ENCODE peak calls at places on chromosomes 1 and 21, in four cellular contexts. V is stomach, P is prostate gland, I is endothelial cell of umbilical vein. A is an unnamed sample.

GRCh38 chr1:17565551-17565971 is 26.1 kb downstream of the ARHGEF10L start:
- DNase-seq in V (no peak), P (no peak), I (no peak), A (no peak)

GRCh38 chr1:59292557-59292956 is 4.3 kb upstream of the FGGY start:
- DNase-seq in V (peak), I (peak), P (no peak), A (no peak)

GRCh38 chr1:6221210-6221784 is 14.5 kb downstream of the ICMT start:
- DNase-seq in V (no peak), P (no peak), I (no peak), A (no peak)

GRCh38 chr1:168819668-168820067 is 90.7 kb upstream of the DPT start:
- DNase-seq in I (no peak), V (no peak), P (no peak), A (no peak)

GRCh38 chr1:186193224-186193623 is 181.8 kb downstream of the TPR start:
- DNase-seq in P (no peak), I (no peak), V (no peak), A (no peak)

GRCh38 chr1:156420209-156421061 is 51.4 kb downstream of the RHBG start:
- DNase-seq in I (no peak), V (no peak), P (no peak), A (peak)

GRCh38 chr1:91596474-91596873 is 95.8 kb downstream of the CDC7 start:
- DNase-seq in V (no peak), I (no peak), P (no peak), A (no peak)

GRCh38 chr1:108803548-108803947 is 53.3 kb downstream of the AKNAD1 start:
- DNase-seq in V (no peak), I (no peak), P (no peak), A (no peak)

GRCh38 chr1:26541816-26542711 is 12.5 kb downstream of the RPS6KA1 start:
- DNase-seq in I (peak), P (peak), V (peak), A (peak)

GRCh38 chr1:53070621-53071020 is 8.6 kb downstream of the PODN start:
- DNase-seq in P (no peak), I (no peak), V (no peak), A (peak)

GRCh38 chr1:214125819-214126218 is 138.0 kb downstream of the PROX1 start:
- DNase-seq in V (no peak), P (no peak), I (no peak), A (no peak)

GRCh38 chr1:156121441-156121840 is 6.9 kb downstream of the LMNA start:
- DNase-seq in I (no peak), P (no peak), V (no peak), A (no peak)

GRCh38 chr21:35190201-35190701 is 141.1 kb upstream of the RUNX1 start:
- DNase-seq in I (no peak), V (no peak), P (no peak), A (no peak)

GRCh38 chr21:36818051-36818450 is 119.1 kb downstream of the SIM2 start:
- DNase-seq in P (no peak), I (no peak), V (no peak), A (no peak)

GRCh38 chr1:55699151-55699695 is 484.1 kb upstream of the USP24 start:
- DNase-seq in P (no peak), I (peak), V (no peak), A (no peak)

GRCh38 chr1:149877211-149877946 is 22.0 kb upstream of the BOLA1 start:
- DNase-seq in V (no peak), P (no peak), I (no peak), A (no peak)

GRCh38 chr1:30738040-30738441 is 14.7 kb upstream of the MATN1 start:
- DNase-seq in P (no peak), V (no peak), I (no peak), A (no peak)

GRCh38 chr1:30738670-30739559 is 15.5 kb upstream of the MATN1 start:
- DNase-seq in V (no peak), P (no peak), I (no peak), A (no peak)

GRCh38 chr1:30739601-30740000 is 16.2 kb upstream of the MATN1 start:
- DNase-seq in I (no peak), P (no peak), V (no peak), A (no peak)

GRCh38 chr1:30735668-30736498 is 12.5 kb upstream of the MATN1 start:
- DNase-seq in P (no peak), V (no peak), I (no peak), A (no peak)

DNA sequence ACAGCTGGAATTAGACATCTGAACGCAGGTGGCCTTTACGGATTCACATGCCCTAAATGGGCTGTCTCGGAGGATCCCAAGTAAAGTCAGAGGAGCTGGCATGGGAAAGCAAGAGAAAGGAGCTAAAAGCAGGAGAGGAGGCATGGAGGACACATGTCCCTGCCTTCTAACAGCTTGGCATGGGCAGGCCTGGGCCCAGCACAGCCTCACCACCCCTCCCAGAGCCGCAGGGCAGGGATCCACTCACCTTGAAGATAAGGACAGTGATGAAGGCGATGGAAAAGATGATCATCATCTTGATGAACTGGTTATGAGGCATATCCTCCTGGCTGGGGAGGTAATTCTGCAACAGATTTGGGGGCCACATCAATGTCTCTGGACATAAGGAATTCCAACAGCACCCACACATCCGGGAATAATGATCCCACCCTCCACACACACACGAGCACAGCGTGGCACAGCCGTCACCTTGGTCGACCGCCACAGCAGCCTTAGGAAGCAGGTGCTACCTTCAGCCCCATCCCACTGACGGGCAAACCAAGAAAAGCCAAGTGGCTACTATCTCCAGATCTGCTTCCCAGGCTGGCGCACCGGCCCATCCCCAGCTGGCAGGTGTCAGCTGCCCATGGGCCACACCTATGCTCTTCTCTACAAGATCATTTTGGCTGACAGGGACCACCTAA is 14.1 kb upstream of the MATN1 start:
- DNase-seq in P (no peak), I (no peak), V (no peak), A (no peak)
- TF ChIP-seq POLR2A in P (no peak), I (no peak), V (no peak), A (peak)

GRCh38 chr1:8203551-8203950 is 114.4 kb upstream of the SLC45A1 start:
- DNase-seq in I (no peak), V (no peak), P (no peak), A (no peak)

GRCh38 chr1:8201331-8201861 is 116.5 kb upstream of the SLC45A1 start:
- DNase-seq in V (no peak), I (no peak), P (no peak), A (no peak)

GRCh38 chr1:8203056-8203455 is 114.9 kb upstream of the SLC45A1 start:
- DNase-seq in I (no peak), V (no peak), P (no peak), A (no peak)

GRCh38 chr1:8200317-8201115 is 117.4 kb upstream of the SLC45A1 start:
- DNase-seq in I (no peak), V (no peak), P (no peak), A (no peak)

DNA sequence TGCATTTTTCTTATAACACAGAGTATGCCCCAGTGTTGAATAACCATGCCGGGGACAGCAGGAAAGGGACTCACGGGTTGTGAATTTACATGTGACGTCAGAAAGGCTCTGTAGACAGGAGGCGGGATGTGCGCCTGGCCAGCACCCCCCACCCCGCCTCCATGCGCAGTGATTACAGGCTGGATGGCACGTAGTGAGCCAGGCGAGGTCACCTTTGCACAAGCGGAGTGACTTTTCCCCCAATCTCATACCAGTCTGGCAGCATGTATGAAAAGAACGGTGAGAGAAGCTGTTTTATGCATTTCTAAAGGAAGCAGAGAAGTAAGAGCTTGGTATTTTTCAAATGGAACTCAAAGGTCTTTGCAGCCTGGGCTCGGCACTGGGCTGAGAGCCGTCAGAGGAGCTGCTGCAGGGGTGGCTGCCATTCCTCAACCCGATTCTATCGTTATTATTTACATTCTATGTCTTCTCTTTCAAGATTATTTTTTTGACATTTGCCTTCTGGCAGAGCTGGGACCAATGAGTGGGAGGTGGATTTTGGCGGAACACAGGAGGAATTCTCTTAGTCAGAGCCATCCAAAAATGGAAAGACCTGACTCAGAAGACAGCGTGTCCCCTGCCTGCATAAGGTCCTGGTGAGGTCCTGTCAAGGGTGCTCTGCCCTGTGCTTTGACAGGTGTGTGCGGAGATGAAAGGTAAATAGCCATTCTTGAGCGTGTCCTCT is 115.6 kb upstream of the SLC45A1 start:
- DNase-seq in V (peak), I (peak), P (peak), A (no peak)
- TF ChIP-seq POLR2AphosphoS5 in V (peak), I (no peak), P (peak), A (no peak)

GRCh38 chr1:28955930-28956552 is 41.7 kb downstream of the EPB41 start:
- DNase-seq in P (no peak), I (no peak), V (no peak), A (no peak)
- TF ChIP-seq POLR2A in P (no peak), I (no peak), V (no peak), A (no peak)

GRCh38 chr1:64984737-64985136 is 18.4 kb upstream of the JAK1 start:
- DNase-seq in I (no peak), P (no peak), V (no peak), A (no peak)
- TF ChIP-seq POLR2AphosphoS5 in I (no peak), P (no peak), V (no peak), A (no peak)

GRCh38 chr1:37514350-37515184 is at the start of gene MEAF6:
- DNase-seq in P (peak), V (peak), I (peak), A (peak)
- TF ChIP-seq POLR2A in P (peak), V (no peak), I (peak), A (peak)

DNA sequence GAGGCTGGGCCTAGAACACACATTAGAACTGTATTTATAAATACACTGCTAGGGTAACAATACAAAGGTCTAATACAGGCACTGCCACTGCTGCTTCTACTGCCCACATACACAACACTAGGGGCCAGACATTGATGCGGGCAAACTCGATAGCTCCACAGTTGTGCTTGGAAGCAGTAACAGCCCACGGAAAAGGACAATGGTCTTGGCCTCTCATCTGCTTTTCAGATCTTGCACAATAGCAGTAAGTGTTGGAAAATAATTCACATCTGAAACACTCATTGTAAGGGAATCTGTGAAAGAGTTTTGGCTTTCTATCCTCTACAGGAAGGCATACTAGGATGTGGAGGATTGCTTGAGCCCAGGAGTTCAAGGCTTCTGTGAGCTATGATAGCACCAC is 6.9 kb upstream of the SPOCD1 start:
- DNase-seq in P (no peak), I (no peak), V (no peak), A (no peak)
- TF ChIP-seq POLR2AphosphoS5 in P (no peak), I (no peak), V (no peak), A (no peak)

DNA sequence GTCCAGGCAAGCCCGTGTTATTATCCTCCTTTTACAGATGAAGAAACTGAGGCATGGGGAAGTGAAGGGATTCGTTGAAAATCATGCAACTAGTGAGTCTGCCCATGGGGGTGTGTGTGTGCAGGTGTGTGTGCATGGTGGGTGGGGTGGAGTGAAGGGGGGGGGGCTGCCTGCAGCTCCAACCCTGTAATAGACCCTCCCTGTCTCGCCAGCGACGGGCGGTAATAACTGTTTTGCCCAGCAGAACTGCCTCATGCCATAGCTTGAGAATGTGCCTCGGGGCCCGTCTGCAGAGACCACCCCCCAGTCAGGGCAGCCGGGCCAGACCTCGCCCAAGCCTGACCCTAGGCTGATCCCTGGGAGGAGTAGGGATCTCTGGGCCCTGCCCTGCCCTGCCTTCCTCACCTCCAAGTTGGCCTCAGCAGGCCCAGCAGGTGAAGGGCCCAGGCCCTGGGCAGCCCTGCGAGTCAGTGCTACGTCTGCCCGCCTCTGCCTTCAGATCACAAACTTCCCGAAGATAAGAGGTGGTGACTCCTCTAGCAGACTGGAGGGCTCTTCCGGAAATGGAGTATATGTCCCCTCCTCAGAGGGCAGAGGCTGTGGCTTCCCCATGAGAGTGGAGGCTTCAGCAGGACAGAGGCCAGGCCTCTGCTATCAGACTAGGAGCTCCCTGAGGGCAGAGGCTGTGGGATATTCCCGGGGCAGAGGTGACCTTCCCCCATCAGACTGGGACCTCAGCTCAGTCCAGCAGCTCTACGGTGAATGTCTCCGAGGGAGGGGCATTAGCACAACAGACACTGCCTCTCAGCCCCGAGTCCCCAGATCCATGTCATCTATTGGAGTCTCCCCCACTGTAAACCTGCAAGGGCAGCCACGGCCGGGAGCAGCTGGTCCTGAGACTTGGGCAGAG is 15.7 kb upstream of the EPHA2 start:
- DNase-seq in I (no peak), V (no peak), P (no peak), A (no peak)
- TF ChIP-seq POLR2A in I (no peak), V (no peak), P (no peak), A (no peak)

DNA sequence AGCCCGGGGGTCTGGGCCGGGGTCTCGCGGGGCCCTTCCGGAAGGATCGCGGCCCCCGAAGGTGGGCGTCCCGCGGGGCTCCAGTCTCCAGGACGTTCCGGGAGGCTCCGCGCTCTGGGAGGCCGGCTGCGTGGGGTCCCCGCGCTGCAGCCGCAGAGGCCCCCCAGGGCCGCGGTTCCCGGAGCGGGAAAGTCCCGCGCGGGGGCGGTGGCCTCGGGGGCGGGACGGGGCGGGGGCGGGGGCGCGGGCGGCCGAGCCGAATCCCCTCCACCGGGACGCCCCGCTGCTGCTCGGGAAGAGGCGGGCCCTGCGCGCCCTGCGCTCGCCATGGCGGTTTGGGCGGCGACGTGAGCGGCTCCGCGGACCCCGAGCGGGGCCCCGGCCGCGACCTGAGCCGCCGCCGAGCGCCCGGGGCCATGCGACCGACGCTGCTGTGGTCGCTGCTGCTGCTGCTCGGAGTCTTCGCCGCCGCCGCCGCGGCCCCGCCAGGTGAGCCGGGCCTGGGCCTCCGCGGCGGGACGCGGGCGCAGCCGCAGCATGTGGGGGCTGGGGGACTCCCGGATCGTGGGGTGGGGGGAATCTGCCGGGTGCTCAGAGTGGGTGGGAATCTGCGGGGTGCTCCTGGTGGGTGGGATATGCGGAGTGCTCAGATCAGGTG is at the start of gene IFNGR2:
- DNase-seq in P (no peak), I (no peak), V (peak), A (peak)
- TF ChIP-seq POLR2AphosphoS5 in P (no peak), I (peak), V (peak), A (no peak)

GRCh38 chr1:174003867-174004266 is 18.3 kb downstream of the RC3H1 start:
- DNase-seq in P (no peak), I (no peak), V (no peak), A (no peak)
- TF ChIP-seq POLR2A in P (no peak), I (no peak), V (no peak), A (no peak)

A was measured in GM12892.